ENCODE peak calls at places on chromosomes 3 and 15, in five cellular contexts. R, A, N, Q and D are unnamed samples.

GRCh38 chr3:128875556-128876120 is 3.8 kb upstream of the ACAD9 start:
- DNase-seq in Q (no peak), N (peak; percentile 27), R (peak; percentile 36), A (peak; percentile 72), D (no peak)

GRCh38 chr3:23712656-23713559 is 92.8 kb upstream of the UBE2E1 start:
- DNase-seq in A (no peak), R (peak; percentile 29), Q (peak; percentile 51), N (peak; percentile 57), D (no peak)

GRCh38 chr3:76941376-76941775 is 98.5 kb upstream of the ROBO2 start:
- DNase-seq in R (no peak), A (no peak), N (no peak), Q (no peak), D (no peak)

GRCh38 chr3:194150252-194150934 is 14.4 kb downstream of the HES1 start:
- DNase-seq in R (no peak), Q (no peak), N (no peak), A (no peak), D (no peak)

GRCh38 chr15:67382723-67383122 is 128.1 kb downstream of the IQCH start:
- DNase-seq in N (no peak), Q (no peak), R (no peak), A (no peak), D (no peak)

GRCh38 chr3:64150527-64151238 is 74.6 kb downstream of the PRICKLE2 start:
- DNase-seq in A (no peak), R (no peak), Q (peak; percentile 57), N (no peak), D (no peak)

GRCh38 chr3:45560270-45561020 is 34.1 kb upstream of the LIMD1 start:
- DNase-seq in N (no peak), A (no peak), R (peak; percentile 40), Q (no peak), D (peak; percentile 28)

GRCh38 chr15:39539466-39539865 is 41.4 kb upstream of the THBS1 start:
- DNase-seq in Q (no peak), N (no peak), A (no peak), R (no peak), D (no peak)

GRCh38 chr3:172454180-172454579 is 5.9 kb upstream of the GHSR start:
- DNase-seq in N (no peak), A (no peak), Q (no peak), R (no peak), D (no peak)

GRCh38 chr15:73781038-73781925 is 28.1 kb upstream of the INSYN1 start:
- DNase-seq in A (peak; percentile 31), N (peak; percentile 40), R (peak; percentile 51), Q (no peak), D (no peak)

GRCh38 chr3:134932035-134932434 is 137.0 kb downstream of the EPHB1 start:
- DNase-seq in R (no peak), A (no peak), Q (no peak), N (no peak), D (no peak)

GRCh38 chr15:31525296-31525695 is 198.7 kb downstream of the KLF13 start:
- DNase-seq in A (no peak), R (no peak), Q (no peak), N (no peak), D (no peak)

GRCh38 chr15:65346856-65347598 is 30.8 kb downstream of the IGDCC3 start:
- DNase-seq in R (no peak), A (no peak), N (no peak), Q (no peak), D (no peak)

GRCh38 chr3:148366743-148367410 is 330.8 kb upstream of the AGTR1 start:
- DNase-seq in Q (no peak), N (no peak), A (no peak), R (no peak), D (peak; percentile 5)

GRCh38 chr3:10722921-10723320 is 93.1 kb upstream of the SLC6A11 start:
- DNase-seq in N (no peak), R (no peak), A (no peak), Q (no peak), D (no peak)

GRCh38 chr3:78804251-78805037 is 963.4 kb downstream of the ROBO1 start:
- DNase-seq in A (no peak), N (peak; percentile 2), Q (no peak), R (peak; percentile 12), D (no peak)

GRCh38 chr3:36650271-36650671 is 114.1 kb downstream of the DCLK3 start:
- DNase-seq in A (no peak), R (no peak), Q (no peak), N (no peak), D (no peak)

GRCh38 chr3:72145506-72146380 is 360.8 kb upstream of the PROK2 start:
- DNase-seq in Q (peak; percentile 62), N (peak; percentile 45), A (no peak), R (no peak), D (no peak)

GRCh38 chr15:67543348-67543718 is 830 bp downstream of the MAP2K5 start:
- DNase-seq in Q (no peak), N (no peak), R (peak; percentile 57), A (no peak), D (no peak)

GRCh38 chr3:65619391-65620298 is 419.1 kb downstream of the MAGI1 start:
- DNase-seq in R (no peak), N (peak; percentile 12), Q (no peak), A (no peak), D (no peak)

GRCh38 chr3:30693470-30694120 is 87.2 kb downstream of the TGFBR2 start:
- DNase-seq in Q (no peak), R (peak; percentile 55), N (peak; percentile 60), A (no peak), D (no peak)

GRCh38 chr3:190217081-190217480 is 96.4 kb upstream of the P3H2 start:
- DNase-seq in A (no peak), R (no peak), N (no peak), Q (no peak), D (no peak)

GRCh38 chr15:83610132-83610531 is 43.8 kb upstream of the ADAMTSL3 start:
- DNase-seq in A (no peak), Q (no peak), N (no peak), R (no peak), D (no peak)

GRCh38 chr3:23272820-23273219 is 69.7 kb downstream of the UBE2E2 start:
- DNase-seq in R (no peak), N (no peak), A (no peak), Q (no peak), D (no peak)

GRCh38 chr3:30473374-30474051 is 132.9 kb upstream of the TGFBR2 start:
- DNase-seq in A (no peak), R (peak; percentile 28), N (no peak), Q (no peak), D (no peak)